ENCODE peak calls at places on chromosome 22, in nine cellular contexts. Y is transverse colon, D is spleen, R is vagina, G is HL-60, K is prostate gland, U is GM23338, X is GM12892, V is stomach. M is an unnamed sample.

GRCh38 chr22:28899199-28899853 is 16.0 kb downstream of the ZNRF3 start:
- DNase-seq in K (no peak), R (no peak), D (peak), Y (no peak), U (no peak), V (no peak), X (no peak), G (peak), M (no peak)

GRCh38 chr22:36196254-36197064 is 5.2 kb downstream of the APOL4 start:
- DNase-seq in U (no peak), X (no peak), D (no peak), K (no peak), G (no peak), R (peak), Y (no peak), V (no peak), M (no peak)

GRCh38 chr22:46394622-46395021 is 59.1 kb downstream of the TRMU start:
- DNase-seq in V (no peak), G (no peak), Y (no peak), K (no peak), R (no peak), D (no peak), X (no peak), U (no peak), M (no peak)

GRCh38 chr22:30566125-30566524 is 8.3 kb downstream of the GAL3ST1 start:
- DNase-seq in V (no peak), D (no peak), R (no peak), K (no peak), X (no peak), G (no peak), Y (peak), U (no peak), M (no peak)

GRCh38 chr22:34696557-34696956 is 369.4 kb upstream of the ISX start:
- DNase-seq in D (no peak), R (no peak), Y (no peak), K (no peak), X (no peak), V (no peak), G (no peak), U (peak), M (no peak)

GRCh38 chr22:48758905-48759875 is 1068.5 kb downstream of the BRD1 start:
- DNase-seq in V (peak), U (no peak), K (no peak), R (peak), G (no peak), D (no peak), X (no peak), Y (no peak), M (no peak)

GRCh38 chr22:33902073-33902472 is 18.2 kb downstream of the LARGE1 start:
- DNase-seq in Y (no peak), V (no peak), X (no peak), R (no peak), K (no peak), U (no peak), G (no peak), D (no peak), M (no peak)

GRCh38 chr22:17117400-17117799 is 3.8 kb downstream of the TMEM121B start:
- DNase-seq in X (no peak), R (no peak), G (no peak), U (no peak), K (no peak), D (peak), Y (no peak), V (no peak), M (no peak)

DNA sequence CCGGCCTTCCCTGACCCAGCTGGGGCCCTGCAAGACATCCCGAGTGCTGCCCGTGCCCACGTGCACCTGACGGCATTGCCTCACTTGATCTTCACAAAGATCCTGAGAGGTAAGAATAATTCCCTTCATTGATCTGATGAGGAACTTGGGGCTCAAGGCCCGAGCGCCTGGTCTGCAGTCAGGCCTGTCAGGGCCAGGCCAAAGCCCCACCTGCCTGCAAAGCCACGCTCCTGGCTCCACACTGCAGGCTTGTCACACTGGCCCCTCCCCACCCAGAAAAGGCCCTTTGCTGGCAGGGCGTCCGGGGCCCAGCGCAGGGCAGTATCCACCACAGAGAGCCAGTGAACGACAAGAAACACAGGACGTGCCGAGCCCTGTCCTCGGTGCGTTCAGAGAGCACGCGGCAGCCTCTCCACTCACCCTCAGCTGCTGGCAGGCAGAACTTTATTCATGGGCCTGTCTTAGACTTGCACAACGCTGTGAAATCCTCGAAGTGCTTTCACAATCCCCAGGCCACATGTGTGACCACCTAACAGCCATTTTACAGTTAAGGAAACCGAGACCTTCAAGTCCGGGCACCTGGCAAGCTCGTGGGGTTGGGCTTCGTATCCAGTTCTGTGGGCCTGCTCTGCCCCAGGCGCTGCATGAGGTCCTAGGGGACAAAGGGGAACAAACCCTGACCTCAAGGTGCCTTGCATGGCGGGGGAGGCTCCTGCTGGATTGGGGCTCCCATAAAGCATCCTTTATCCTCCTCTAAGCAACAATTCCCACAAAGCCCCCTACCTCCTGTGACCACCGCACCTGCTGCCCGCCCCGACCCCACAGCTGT is 14.7 kb downstream of the KIAA0930 start:
- DNase-seq in U (no peak), Y (peak), G (peak), D (peak), X (no peak), R (no peak), K (peak), V (no peak), M (no peak)
- TF ChIP-seq POLR2AphosphoS5 in U (no peak), Y (no peak), G (peak), D (peak), X (no peak), R (no peak), K (peak), V (no peak), M (no peak)

GRCh38 chr22:21652547-21653545 is 10.7 kb downstream of the SDF2L1 start:
- DNase-seq in U (peak), R (no peak), X (peak), K (no peak), D (no peak), Y (no peak), V (no peak), G (no peak), M (no peak)

GRCh38 chr22:21650280-21650679 is 8.2 kb downstream of the SDF2L1 start:
- DNase-seq in V (no peak), R (no peak), K (no peak), G (no peak), U (no peak), Y (no peak), D (no peak), X (no peak), M (no peak)

GRCh38 chr22:21652010-21652546 is 10.0 kb downstream of the SDF2L1 start:
- DNase-seq in R (no peak), U (peak), D (peak), K (peak), V (peak), X (peak), Y (peak), G (peak), M (no peak)

GRCh38 chr22:21650823-21651520 is 8.9 kb downstream of the SDF2L1 start:
- DNase-seq in V (no peak), K (no peak), R (no peak), X (no peak), Y (no peak), U (peak), D (no peak), G (no peak), M (no peak)

DNA sequence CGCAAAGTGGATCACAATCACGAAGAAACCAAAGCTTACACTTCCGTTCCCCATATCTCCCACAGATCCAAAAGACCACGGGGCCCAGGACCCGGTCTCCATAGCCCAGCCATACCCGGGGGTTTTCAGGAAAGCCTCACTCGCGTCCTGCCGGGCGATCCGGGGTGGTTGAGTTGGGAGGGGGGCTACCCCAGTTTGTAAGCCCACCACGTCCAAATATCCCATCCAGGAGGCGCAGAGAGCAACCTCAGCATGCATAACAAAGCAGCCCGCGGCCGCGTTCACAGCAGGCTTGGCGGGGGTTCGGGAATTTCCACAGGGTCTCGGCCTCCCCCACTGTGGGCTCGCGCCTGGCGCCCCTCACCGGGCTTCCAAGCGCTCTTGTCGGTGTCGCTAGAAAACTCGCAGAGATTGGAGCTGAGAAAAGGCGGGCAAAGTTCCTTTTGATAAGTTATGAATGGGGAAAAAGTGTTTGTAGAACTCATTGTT is 9.5 kb downstream of the SDF2L1 start:
- DNase-seq in X (no peak), K (no peak), G (no peak), Y (no peak), D (no peak), R (no peak), V (no peak), U (no peak), M (no peak)
- TF ChIP-seq POLR2AphosphoS5 in X (no peak), K (no peak), G (no peak), Y (no peak), D (no peak), R (no peak), V (no peak), U (no peak), M (no peak)

GRCh38 chr22:49966041-49966715 is 5.6 kb downstream of the PIM3 start:
- DNase-seq in U (no peak), Y (peak), V (peak), R (peak), K (no peak), X (no peak), D (peak), G (no peak), M (no peak)
- TF ChIP-seq POLR2AphosphoS5 in U (no peak), Y (no peak), V (no peak), R (no peak), K (no peak), X (no peak), D (peak), G (peak), M (no peak)

DNA sequence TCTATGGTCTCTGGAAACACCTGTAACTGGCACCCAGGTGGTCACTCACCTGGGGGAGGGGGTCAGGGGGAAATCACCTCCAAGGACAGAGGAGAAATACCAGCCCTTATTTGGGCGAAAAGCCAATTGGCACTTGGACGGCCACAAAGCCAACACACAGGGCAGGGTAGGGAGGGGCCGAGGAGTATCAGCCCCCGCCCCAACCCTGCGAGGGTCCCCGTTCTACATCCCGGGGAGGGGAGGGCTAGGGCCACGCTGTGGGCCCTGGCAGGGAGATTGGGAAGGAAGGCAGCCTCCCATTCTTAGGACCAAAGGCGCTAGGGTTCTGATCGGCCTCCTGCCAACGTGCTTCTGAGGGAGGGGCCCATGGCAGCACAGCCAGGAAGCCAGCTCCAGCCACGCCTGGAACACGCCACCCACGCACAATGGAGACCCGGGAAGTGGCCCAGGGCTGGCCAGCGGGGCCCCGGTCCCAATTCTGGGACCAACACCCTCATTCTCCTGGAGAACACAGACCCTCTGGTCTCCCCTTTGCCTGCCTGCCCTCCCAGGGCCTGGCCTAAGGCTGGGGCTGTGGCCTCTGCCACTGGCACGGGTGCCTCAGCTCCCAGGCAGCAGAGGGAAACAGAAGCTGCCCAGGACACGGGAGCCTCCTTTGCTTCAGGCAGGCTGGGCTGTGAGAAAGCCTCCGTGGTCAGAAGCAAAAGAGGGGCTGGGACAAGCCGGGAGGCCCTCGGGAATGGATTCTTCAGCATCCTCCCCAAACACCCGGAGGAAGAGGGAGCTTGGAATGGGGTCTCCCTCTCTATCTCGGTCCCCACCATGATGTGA is 7.4 kb downstream of the CBX6 start:
- DNase-seq in K (no peak), U (peak), Y (peak), V (peak), D (peak), G (no peak), X (no peak), R (no peak), M (no peak)
- TF ChIP-seq POLR2AphosphoS5 in K (peak), U (no peak), Y (no peak), V (no peak), D (peak), G (peak), X (peak), R (no peak), M (no peak)

DNA sequence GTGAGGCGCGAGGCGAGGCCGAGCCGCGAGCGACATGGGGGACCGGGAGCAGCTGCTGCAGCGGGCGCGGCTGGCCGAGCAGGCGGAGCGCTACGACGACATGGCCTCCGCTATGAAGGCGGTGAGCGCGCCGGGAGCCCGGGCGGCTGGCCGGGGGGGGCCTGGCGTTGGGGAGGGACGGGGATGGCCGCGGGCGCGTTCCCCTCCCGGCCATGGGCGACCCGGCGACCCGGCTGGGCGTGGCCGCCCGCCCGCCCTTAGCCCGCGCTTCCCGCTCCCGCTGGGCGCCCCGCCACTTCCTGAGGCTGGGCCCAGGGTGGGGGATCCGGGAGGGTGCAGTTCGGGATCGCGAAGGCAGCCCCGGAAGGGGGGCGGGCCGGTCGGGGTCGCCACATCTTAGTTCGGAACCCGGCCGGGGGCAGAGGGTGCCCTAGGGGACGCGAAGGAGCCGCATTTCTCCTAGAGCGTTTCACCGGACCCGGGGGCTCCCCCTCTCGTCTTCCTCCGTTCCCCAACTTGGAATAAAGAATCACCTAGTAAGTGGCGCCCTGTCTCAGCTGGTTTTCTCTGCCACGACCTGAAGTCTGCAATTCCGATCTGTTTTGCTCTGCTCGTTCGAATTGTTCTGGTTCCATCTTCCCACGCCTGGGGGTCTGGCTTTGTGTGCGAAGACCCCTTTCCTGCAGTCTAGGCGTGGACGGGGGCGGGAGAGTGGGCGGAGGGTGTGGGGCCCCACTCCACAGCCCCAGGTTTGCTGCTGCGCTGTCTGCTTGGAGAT is 554 bp downstream of the YWHAH start:
- DNase-seq in R (no peak), X (peak), U (peak), V (peak), G (no peak), Y (peak), K (peak), D (peak), M (no peak)
- TF ChIP-seq POLR2AphosphoS5 in R (no peak), X (no peak), U (peak), V (no peak), G (no peak), Y (no peak), K (no peak), D (no peak), M (no peak)

DNA sequence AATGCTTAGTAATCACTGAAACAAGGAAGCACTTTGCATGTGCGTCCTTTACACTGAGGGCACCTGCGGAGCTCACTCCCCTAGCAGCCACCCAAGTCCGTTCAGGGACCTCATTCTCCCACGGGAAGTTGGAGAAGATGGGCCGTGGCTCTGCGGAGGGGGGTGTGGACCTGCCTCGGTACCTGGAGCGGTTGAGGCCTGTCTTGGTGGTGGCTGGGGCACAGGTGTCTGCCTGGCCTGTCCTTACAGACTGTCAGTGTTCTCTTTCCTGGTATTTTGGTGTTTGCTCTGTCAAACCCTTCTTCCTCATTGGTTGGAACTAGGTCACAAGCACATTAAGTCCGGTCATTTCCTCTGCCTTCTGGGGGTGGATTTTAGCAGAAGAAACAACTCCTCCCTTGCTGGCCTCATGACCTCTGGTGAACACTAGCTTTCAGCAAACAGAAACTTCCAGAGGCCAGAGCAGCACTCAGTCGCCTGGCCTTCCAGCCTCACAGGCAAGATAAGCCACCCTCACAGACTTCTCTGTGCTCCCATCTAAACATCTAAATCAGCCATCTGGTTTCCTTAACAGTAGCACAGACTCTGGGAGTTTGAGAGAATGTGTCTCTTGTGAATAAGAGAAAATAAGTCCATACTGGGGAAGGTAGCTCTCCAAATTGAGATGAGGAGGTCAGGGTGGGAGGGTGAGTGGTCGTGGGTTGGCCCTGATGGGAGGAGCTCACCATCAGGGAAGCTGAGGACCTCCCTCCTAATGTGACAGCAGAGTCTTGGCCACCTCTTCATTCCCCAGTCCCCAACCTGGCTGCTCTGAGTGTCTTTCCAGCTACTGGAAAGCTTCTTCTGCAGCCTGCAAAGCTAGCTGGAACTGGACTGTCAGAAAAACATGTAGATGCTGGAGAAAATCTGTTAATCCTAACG is 8.6 kb downstream of the SNAP29 start:
- DNase-seq in R (no peak), G (peak), U (no peak), Y (peak), V (peak), K (no peak), X (no peak), D (no peak), M (no peak)
- TF ChIP-seq POLR2AphosphoS5 in R (peak), G (no peak), U (no peak), Y (no peak), V (peak), K (peak), X (no peak), D (peak), M (no peak)

GRCh38 chr22:44030702-44031082 is 6.6 kb downstream of the PARVB start:
- DNase-seq in G (no peak), D (no peak), R (no peak), U (no peak), K (no peak), V (no peak), Y (no peak), X (no peak), M (no peak)

GRCh38 chr22:44030051-44030701 is 6.1 kb downstream of the PARVB start:
- DNase-seq in X (no peak), R (no peak), G (no peak), K (no peak), U (no peak), Y (no peak), D (peak), V (no peak), M (no peak)

GRCh38 chr22:44032126-44032730 is 8.1 kb downstream of the PARVB start:
- DNase-seq in R (no peak), G (no peak), X (no peak), U (no peak), Y (no peak), K (no peak), D (no peak), V (no peak), M (no peak)

GRCh38 chr22:44033287-44033686 is 9.2 kb downstream of the PARVB start:
- DNase-seq in G (no peak), V (no peak), K (no peak), U (no peak), R (no peak), Y (no peak), D (no peak), X (no peak), M (no peak)

DNA sequence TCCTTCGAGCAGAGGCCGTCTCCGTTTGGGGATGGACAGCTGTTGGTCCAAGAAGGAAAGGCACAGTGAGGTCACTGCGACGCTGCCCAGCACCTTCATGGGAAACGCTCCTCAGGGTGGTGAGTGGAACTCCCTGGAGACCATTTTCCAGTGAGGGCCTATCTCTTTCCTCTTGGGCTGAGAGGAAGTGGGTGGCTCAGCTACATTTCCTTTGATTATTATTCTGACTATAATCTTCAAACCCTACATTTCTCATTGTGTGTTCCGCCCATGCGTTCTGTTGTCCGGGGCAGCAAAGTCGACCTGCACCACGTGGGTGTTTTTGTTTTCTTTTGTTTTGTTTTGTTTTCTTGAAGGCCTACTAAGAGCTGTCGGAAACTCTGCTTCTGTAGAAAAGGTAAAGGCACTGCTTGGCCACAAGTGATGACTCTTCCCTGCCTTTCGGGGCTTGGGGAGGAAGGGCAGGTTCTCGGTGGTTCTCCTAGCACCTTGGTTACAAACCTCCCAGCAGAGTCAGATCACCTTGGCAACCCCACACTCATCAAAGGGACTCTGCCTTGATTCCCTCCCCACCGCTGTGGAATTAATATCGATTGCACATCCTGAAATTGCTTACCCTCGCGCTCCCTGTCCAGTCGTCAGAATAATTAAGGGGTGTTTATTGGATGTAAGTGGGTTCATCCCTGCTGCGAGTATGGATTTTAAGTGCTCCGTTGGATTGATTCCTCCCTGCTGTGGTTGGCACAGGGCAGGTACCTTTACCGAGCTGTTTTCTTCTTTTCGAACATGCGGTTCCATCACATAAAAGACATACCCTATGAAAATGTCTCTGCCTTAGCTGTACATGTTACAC is 7.2 kb downstream of the PARVB start:
- DNase-seq in U (no peak), R (no peak), X (no peak), Y (no peak), G (no peak), K (no peak), D (no peak), V (no peak), M (no peak)
- TF ChIP-seq POLR2AphosphoS5 in U (no peak), R (no peak), X (no peak), Y (no peak), G (no peak), K (no peak), D (no peak), V (no peak), M (no peak)